ENCODE peak calls at places on chromosomes 16 and 17, in four cellular contexts. Z is stimulated activated CD4-positive, alpha-beta T cell treated with anti-CD3 and anti-CD28 coated beads, TNF-alpha, amount 100 ng/mL, for 1 hour; O is neural crest cell; A is NCI-H1436. W is an unnamed sample.

GRCh38 chr17:66268247-66268927 is 34.0 kb upstream of the PRKCA start:
- DNase-seq in Z (no peak), O (no peak), A (no peak), W (no peak)

GRCh38 chr17:38431343-38432145 is 3.3 kb downstream of the ARHGAP23 start:
- DNase-seq in Z (no peak), O (no peak), A (no peak), W (no peak)

GRCh38 chr16:3112881-3113574 is 642 bp downstream of the ZNF205 start:
- DNase-seq in Z (no peak), O (no peak), A (no peak), W (no peak)

GRCh38 chr17:81239714-81240555 is 817 bp downstream of the NDUFAF8 start:
- DNase-seq in Z (no peak), O (no peak), A (no peak), W (peak)

GRCh38 chr17:71547904-71548303 is 572.9 kb upstream of the SOX9 start:
- DNase-seq in Z (no peak), O (no peak), A (no peak), W (no peak)

GRCh38 chr16:10314811-10315210 is 71.0 kb upstream of the ATF7IP2 start:
- DNase-seq in Z (no peak), O (no peak), A (no peak), W (no peak)

GRCh38 chr16:54048994-54049929 is 237.3 kb downstream of the IRX3 start:
- DNase-seq in Z (no peak), O (peak), A (no peak), W (no peak)

GRCh38 chr16:85420501-85421337 is 192.4 kb upstream of the GSE1 start:
- DNase-seq in Z (peak), O (peak), A (no peak), W (peak)

GRCh38 chr16:69179255-69180010 is 7.5 kb upstream of the SNTB2 start:
- DNase-seq in Z (no peak), O (no peak), A (no peak), W (no peak)

GRCh38 chr17:79933863-79934652 is 94.8 kb upstream of the CBX4 start:
- DNase-seq in Z (no peak), O (no peak), A (peak), W (no peak)

GRCh38 chr16:17827313-17827712 is 356.6 kb upstream of the XYLT1 start:
- DNase-seq in Z (no peak), O (no peak), A (no peak), W (no peak)

GRCh38 chr16:56776562-56776961 is 46.6 kb downstream of the NUP93 start:
- DNase-seq in Z (no peak), O (no peak), A (no peak), W (no peak)

GRCh38 chr16:31505483-31505882 is 2.7 kb downstream of the RUSF1 start:
- DNase-seq in Z (no peak), O (no peak), A (no peak), W (no peak)

GRCh38 chr16:81562174-81562849 is 117.7 kb downstream of the CMIP start:
- DNase-seq in Z (no peak), O (no peak), A (no peak), W (no peak)

GRCh38 chr17:27600471-27600870 is 30.5 kb upstream of the LGALS9 start:
- DNase-seq in Z (no peak), O (no peak), A (no peak), W (no peak)

GRCh38 chr17:57086069-57086930 is 1.3 kb downstream of the AKAP1 start:
- DNase-seq in Z (no peak), O (peak), A (no peak), W (peak)

GRCh38 chr17:43545383-43545632 is 832 bp downstream of the ETV4 start:
- DNase-seq in Z (no peak), O (no peak), A (no peak), W (peak)

GRCh38 chr16:11499295-11500089 is 87.2 kb downstream of the LITAF start:
- DNase-seq in Z (no peak), O (no peak), A (no peak), W (no peak)

GRCh38 chr16:12171206-12171605 is 194.7 kb downstream of the SNX29 start:
- DNase-seq in Z (no peak), O (no peak), A (no peak), W (no peak)

GRCh38 chr16:29760567-29761279 is 14.9 kb upstream of the C16orf54 start:
- DNase-seq in Z (no peak), O (no peak), A (no peak), W (no peak)

GRCh38 chr17:29613371-29613837 is 9.3 kb downstream of the CORO6 start:
- DNase-seq in Z (peak), O (peak), A (no peak), W (peak)

GRCh38 chr17:50447870-50448573 is 20.7 kb downstream of the CHAD start:
- DNase-seq in Z (no peak), O (no peak), A (peak), W (no peak)

GRCh38 chr16:81841709-81842108 is 62.6 kb downstream of the PLCG2 start:
- DNase-seq in Z (no peak), O (no peak), A (no peak), W (peak)

GRCh38 chr16:51773491-51773890 is 622.4 kb upstream of the SALL1 start:
- DNase-seq in Z (no peak), O (no peak), A (no peak), W (no peak)

GRCh38 chr17:66906321-66907278 is 57.9 kb upstream of the CACNG4 start:
- DNase-seq in Z (peak), O (peak), A (peak), W (peak)

GRCh38 chr17:57604771-57605733 is 140.0 kb downstream of the CCDC182 start:
- DNase-seq in Z (no peak), O (no peak), A (peak), W (peak)

GRCh38 chr17:39965017-39965699 is 2.4 kb downstream of the GSDMA start:
- DNase-seq in Z (no peak), O (no peak), A (no peak), W (no peak)

GRCh38 chr16:3902731-3903130 is 22.2 kb upstream of the CREBBP start:
- DNase-seq in Z (no peak), O (no peak), A (no peak), W (no peak)

GRCh38 chr16:76309639-76310335 is 32.6 kb downstream of the CNTNAP4 start:
- DNase-seq in Z (no peak), O (no peak), A (no peak), W (no peak)

GRCh38 chr17:6713130-6713917 is at the start of gene SLC13A5:
- DNase-seq in Z (no peak), O (peak), A (no peak), W (no peak)

GRCh38 chr16:31476305-31477219 is 4.6 kb downstream of the TGFB1I1 start:
- DNase-seq in Z (peak), O (no peak), A (no peak), W (peak)

GRCh38 chr16:58733248-58733670 is 857 bp downstream of the GOT2 start:
- DNase-seq in Z (no peak), O (no peak), A (no peak), W (no peak)

GRCh38 chr16:83338941-83339340 is 468.8 kb upstream of the HSBP1 start:
- DNase-seq in Z (no peak), O (no peak), A (no peak), W (no peak)

GRCh38 chr16:14172200-14172805 is 101.2 kb downstream of the MRTFB start:
- DNase-seq in Z (no peak), O (no peak), A (no peak), W (no peak)

W was measured in activated CD8-positive, alpha-beta T cell treated with anti-CD3 and anti-CD28 coated beads, Interleukin-2, amount 10 ng/mL, durations not matched to agents 7 days and 5 days.